ENCODE peak calls at places on chromosome 17, in nine cellular contexts. L, E, D, Q, P, S, I, K and T are unnamed samples.

GRCh38 chr17:147796-148740 is 10.7 kb downstream of the SCGB1C2 start:
- DNase-seq in S (no peak), P (no peak), Q (no peak), D (no peak), L (peak; percentile 2), I (no peak), K (no peak), E (no peak), T (no peak)

GRCh38 chr17:14427914-14428639 is 127.2 kb downstream of the HS3ST3B1 start:
- DNase-seq in L (no peak), P (no peak), K (no peak), I (no peak), E (no peak), Q (no peak), D (peak; percentile 24), S (no peak), T (no peak)

GRCh38 chr17:69406906-69407305 is 7.6 kb upstream of the MAP2K6 start:
- DNase-seq in I (no peak), K (no peak), D (no peak), S (no peak), P (no peak), L (no peak), Q (no peak), E (no peak), T (no peak)

GRCh38 chr17:81097134-81097942 is 62.4 kb downstream of the BAIAP2 start:
- DNase-seq in D (peak; percentile 55), Q (peak; percentile 81), S (no peak), E (peak; percentile 63), L (peak; percentile 70), K (peak; percentile 87), P (peak; percentile 68), I (peak; percentile 59), T (no peak)

GRCh38 chr17:1239210-1239609 is 31.0 kb upstream of the BHLHA9 start:
- DNase-seq in E (no peak), S (no peak), D (no peak), Q (no peak), I (no peak), P (no peak), L (no peak), K (no peak), T (no peak)

GRCh38 chr17:8739104-8739503 is 5.5 kb downstream of the CCDC42 start:
- DNase-seq in E (no peak), D (no peak), Q (no peak), I (no peak), K (no peak), S (no peak), L (no peak), P (no peak), T (no peak)

GRCh38 chr17:38898291-38898679 is 27.1 kb upstream of the LASP1NB start:
- DNase-seq in Q (no peak), S (no peak), K (no peak), P (no peak), D (no peak), L (no peak), E (no peak), I (no peak), T (no peak)

GRCh38 chr17:72370819-72371218 is 250.0 kb downstream of the SOX9 start:
- DNase-seq in Q (no peak), I (peak; percentile 38), L (no peak), P (no peak), S (no peak), K (no peak), D (no peak), E (peak; percentile 64), T (no peak)

GRCh38 chr17:8832711-8833352 is 33.7 kb upstream of the MFSD6L start:
- DNase-seq in E (no peak), Q (no peak), K (no peak), L (no peak), S (no peak), P (peak; percentile 69), D (no peak), I (peak; percentile 6), T (no peak)

GRCh38 chr17:65677932-65678331 is 116.5 kb upstream of the AXIN2 start:
- DNase-seq in K (no peak), E (no peak), L (no peak), D (no peak), P (no peak), Q (no peak), S (no peak), I (no peak), T (no peak)

GRCh38 chr17:40283662-40284061 is 4.0 kb upstream of the CDC6 start:
- DNase-seq in S (no peak), D (no peak), Q (no peak), P (peak; percentile 40), E (peak; percentile 75), L (no peak), I (peak; percentile 43), K (no peak), T (no peak)